ENCODE peak calls at places on chromosome 7, in four cellular contexts. S is IMR-90, H is endothelial cell of umbilical vein, Y is K562. I is an unnamed sample.

GRCh38 chr7:151447312-151447711 is 7.4 kb upstream of the CRYGN start:
- DNase-seq in H (no peak), S (no peak), Y (no peak), I (no peak)

GRCh38 chr7:133442818-133443217 is 189.9 kb downstream of the EXOC4 start:
- DNase-seq in Y (no peak), S (no peak), H (no peak), I (no peak)

GRCh38 chr7:36217211-36217960 is 64.3 kb downstream of the EEPD1 start:
- DNase-seq in S (no peak), Y (no peak), H (no peak), I (no peak)

GRCh38 chr7:30654296-30655090 is 27.8 kb downstream of the CRHR2 start:
- DNase-seq in Y (no peak), H (no peak), S (no peak), I (no peak)

GRCh38 chr7:93055543-93056107 is 62.2 kb downstream of the SAMD9 start:
- DNase-seq in H (peak), Y (peak), S (peak), I (no peak)

GRCh38 chr7:45686441-45687184 is 112.4 kb downstream of the ADCY1 start:
- DNase-seq in Y (no peak), S (no peak), H (no peak), I (no peak)

GRCh38 chr7:124155400-124156022 is 122.6 kb upstream of the TMEM229A start:
- DNase-seq in S (peak), H (peak), Y (no peak), I (no peak)

GRCh38 chr7:4078580-4078979 is 603.5 kb upstream of the FOXK1 start:
- DNase-seq in Y (no peak), S (no peak), H (no peak), I (no peak)

GRCh38 chr7:41886257-41886905 is 183.5 kb upstream of the INHBA start:
- DNase-seq in H (no peak), S (peak), Y (no peak), I (no peak)

GRCh38 chr7:73887762-73888161 is 26.8 kb downstream of the TMEM270 start:
- DNase-seq in H (no peak), Y (no peak), S (no peak), I (no peak)

GRCh38 chr7:143013897-143014296 is 13.0 kb downstream of the OR9A2 start:
- DNase-seq in H (peak), Y (no peak), S (peak), I (no peak)

GRCh38 chr7:31043035-31043434 is 9.1 kb upstream of the ADCYAP1R1 start:
- DNase-seq in Y (no peak), H (no peak), S (no peak), I (no peak)

GRCh38 chr7:129134356-129134972 is 10.0 kb upstream of the TSPAN33 start:
- DNase-seq in H (peak), S (no peak), Y (no peak), I (no peak)

GRCh38 chr7:40848541-40849221 is 713.9 kb downstream of the SUGCT start:
- DNase-seq in H (no peak), Y (no peak), S (peak), I (no peak)

GRCh38 chr7:20306499-20306946 is 24.2 kb upstream of the ITGB8 start:
- DNase-seq in Y (no peak), H (peak), S (no peak), I (no peak)

GRCh38 chr7:156783864-156784263 is 109.1 kb downstream of the LMBR1 start:
- DNase-seq in H (no peak), S (peak), Y (no peak), I (no peak)

GRCh38 chr7:143373255-143373794 is 7.8 kb upstream of the ZYX start:
- DNase-seq in Y (no peak), H (no peak), S (no peak), I (no peak)

GRCh38 chr7:112410087-112410486 is 40.2 kb upstream of the IFRD1 start:
- DNase-seq in S (peak), H (no peak), Y (no peak), I (no peak)

GRCh38 chr7:14834888-14835287 is 67.7 kb downstream of the DGKB start:
- DNase-seq in H (no peak), S (peak), Y (no peak), I (no peak)

GRCh38 chr7:44767912-44768662 is 19.4 kb downstream of the ZMIZ2 start:
- DNase-seq in S (peak), Y (peak), H (no peak), I (no peak)

DNA sequence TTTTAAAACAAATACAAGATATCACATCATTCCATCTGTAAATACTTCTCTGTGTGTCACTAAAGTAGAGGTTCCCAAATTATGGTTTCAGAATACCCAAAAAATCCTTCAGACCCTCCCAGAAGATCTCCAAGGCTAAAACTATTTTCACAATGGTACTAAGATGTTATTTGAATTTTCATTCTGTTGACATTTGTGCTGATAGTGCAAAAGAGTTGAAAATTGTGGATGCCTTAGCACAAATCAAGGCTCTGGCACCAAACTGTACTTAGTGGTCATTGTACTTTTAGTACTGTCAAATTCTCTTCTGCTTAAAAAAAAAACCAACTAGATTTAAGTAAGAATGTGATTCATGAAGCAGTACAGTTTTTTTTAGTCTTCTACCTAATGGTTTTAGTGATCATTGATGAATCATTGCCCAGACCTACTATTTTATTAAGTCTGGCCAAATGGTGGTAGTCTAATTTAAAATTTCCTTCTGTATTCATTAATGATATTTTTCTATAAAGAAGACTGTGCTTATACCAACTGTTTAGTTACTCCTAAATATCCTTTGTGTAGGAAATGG is 50.5 kb downstream of the TPST1 start:
- DNase-seq in Y (no peak), H (no peak), S (peak), I (no peak)
- TF ChIP-seq FOS in Y (no peak), H (peak), S (peak), I (no peak)

DNA sequence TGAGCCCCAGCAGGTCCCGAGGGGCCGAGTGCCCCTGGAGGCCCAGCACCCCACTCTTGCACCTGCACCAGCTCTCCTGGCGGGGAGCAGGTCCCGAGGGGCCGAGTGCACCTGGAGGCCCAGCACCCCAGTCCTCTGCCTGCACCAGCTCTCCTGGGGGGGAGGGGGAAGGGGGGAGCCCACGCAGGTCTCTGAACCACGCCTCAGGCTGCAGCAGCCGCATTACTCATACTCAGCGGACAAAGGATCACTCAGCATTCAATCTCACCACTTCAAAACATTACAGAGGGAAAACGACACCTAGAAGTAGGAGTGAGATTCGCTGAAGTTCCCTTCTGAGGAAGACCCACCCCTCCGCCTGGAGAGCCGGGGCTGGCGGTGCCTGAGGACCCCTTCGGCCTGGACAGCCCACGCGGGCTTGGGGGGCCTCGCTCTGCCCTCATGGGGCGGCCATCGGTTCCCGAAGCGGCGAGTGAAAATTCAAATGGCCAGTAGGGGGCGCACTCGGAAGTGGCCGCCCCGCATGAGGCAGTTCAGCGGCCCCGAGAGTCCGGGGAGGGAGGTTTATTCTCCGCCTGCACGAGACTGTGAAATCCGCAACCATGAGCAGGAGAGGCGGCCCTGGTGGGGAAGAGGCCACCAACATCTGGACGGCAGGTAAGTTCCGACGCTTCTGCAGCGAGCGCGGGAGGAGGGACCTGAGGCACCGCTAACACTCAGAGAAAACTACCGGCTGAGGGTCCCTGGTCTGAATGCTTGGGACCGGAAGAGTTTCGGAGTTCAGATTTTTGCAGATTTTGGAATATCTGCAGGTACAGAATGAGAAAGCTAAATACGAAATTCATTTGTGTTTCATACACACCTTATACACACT is 1.1 kb upstream of the GPER1 start:
- DNase-seq in Y (peak), H (peak), S (peak), I (no peak)
- TF ChIP-seq FOS in Y (no peak), H (no peak), S (no peak), I (no peak)

GRCh38 chr7:55019329-55019690 is 493 bp downstream of the EGFR start:
- DNase-seq in Y (no peak), H (peak), S (no peak), I (no peak)
- TF ChIP-seq FOS in Y (no peak), H (no peak), S (no peak), I (no peak)

DNA sequence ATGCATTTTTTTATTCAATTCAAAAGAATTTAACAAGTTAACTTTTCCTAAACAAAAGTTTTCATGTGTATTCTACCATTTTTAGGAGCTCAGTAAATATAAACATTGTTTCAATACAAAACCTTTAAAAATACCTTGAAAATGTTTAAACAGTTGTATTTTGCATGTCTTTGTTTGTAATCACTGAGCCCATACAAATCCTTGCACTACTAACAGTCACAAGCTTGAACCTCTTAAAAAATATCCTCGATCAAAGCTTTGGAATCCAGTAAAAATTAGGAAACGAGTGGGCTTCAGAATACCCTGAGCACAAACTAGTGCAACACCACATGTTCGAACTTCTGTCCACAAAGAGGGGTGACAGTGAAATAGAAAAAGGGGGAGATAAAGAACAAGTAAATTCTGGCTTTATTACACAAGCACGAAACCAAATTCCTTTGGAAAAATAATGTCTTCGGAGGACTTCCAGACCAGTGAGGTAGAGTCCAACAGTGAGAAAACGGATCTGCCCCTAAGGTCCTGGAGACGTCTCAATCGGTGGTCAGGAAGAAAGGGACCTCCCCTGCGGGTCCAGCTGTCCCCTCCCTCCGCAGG is 1.5 kb downstream of the CCDC71L start:
- DNase-seq in H (no peak), S (peak), Y (no peak), I (no peak)
- TF ChIP-seq FOS in H (no peak), S (no peak), Y (no peak), I (no peak)

GRCh38 chr7:147547252-147547897 is 1043.2 kb upstream of the C7orf33 start:
- DNase-seq in H (no peak), Y (no peak), S (peak), I (no peak)
- TF ChIP-seq FOS in H (no peak), Y (no peak), S (no peak), I (no peak)

GRCh38 chr7:23698822-23699221 is 11.2 kb upstream of the STK31 start:
- DNase-seq in Y (no peak), S (no peak), H (no peak), I (no peak)
- TF ChIP-seq FOS in Y (no peak), S (no peak), H (no peak), I (no peak)

GRCh38 chr7:26490631-26491624 is 199.3 kb downstream of the SNX10 start:
- DNase-seq in S (no peak), H (no peak), Y (no peak), I (no peak)

GRCh38 chr7:26492816-26493215 is 201.2 kb downstream of the SNX10 start:
- DNase-seq in S (no peak), Y (no peak), H (peak), I (no peak)

GRCh38 chr7:26487780-26488535 is 196.3 kb downstream of the SNX10 start:
- DNase-seq in S (no peak), Y (no peak), H (no peak), I (no peak)

GRCh38 chr7:26489404-26489803 is 197.7 kb downstream of the SNX10 start:
- DNase-seq in S (no peak), Y (no peak), H (no peak), I (no peak)

GRCh38 chr7:26489906-26490305 is 198.2 kb downstream of the SNX10 start:
- DNase-seq in S (no peak), Y (no peak), H (no peak), I (no peak)
- TF ChIP-seq FOS in S (no peak), Y (no peak), H (no peak), I (no peak)

I was measured in GM12878.